ENCODE peak calls at places on chromosomes 11 and 22, in nine cellular contexts. One of them, this sample, is unnamed.
A peak's percentile ranks its signal among the peaks of the same experiment; 100 is the strongest.

GRCh38 chr22:46288846-46289243 is 7.8 kb upstream of the GTSE1 start:
- DNase-seq in right atrium auricular region: no peak
- DNase-seq in tibial nerve: no peak
- DNase-seq in mammary epithelial cell: no peak
- DNase-seq in kidney: no peak
- DNase-seq in uterus: no peak
- DNase-seq in CD8-positive, alpha-beta memory T cell: no peak
- DNase-seq in left lung: no peak
- DNase-seq in spleen: no peak
- DNase-seq in this sample: no peak

GRCh38 chr11:10382518-10382917 is 72.5 kb upstream of the AMPD3 start:
- DNase-seq in right atrium auricular region: peak; percentile 55
- DNase-seq in tibial nerve: no peak
- DNase-seq in mammary epithelial cell: no peak
- DNase-seq in kidney: no peak
- DNase-seq in uterus: no peak
- DNase-seq in CD8-positive, alpha-beta memory T cell: no peak
- DNase-seq in left lung: no peak
- DNase-seq in spleen: no peak
- DNase-seq in this sample: peak; percentile 72

GRCh38 chr11:26278354-26278753 is 53.6 kb upstream of the ANO3 start:
- DNase-seq in right atrium auricular region: no peak
- DNase-seq in tibial nerve: no peak
- DNase-seq in mammary epithelial cell: no peak
- DNase-seq in kidney: no peak
- DNase-seq in uterus: no peak
- DNase-seq in CD8-positive, alpha-beta memory T cell: no peak
- DNase-seq in left lung: no peak
- DNase-seq in spleen: no peak
- DNase-seq in this sample: no peak

GRCh38 chr11:3002871-3003270 is 10.7 kb upstream of the NAP1L4 start:
- DNase-seq in right atrium auricular region: no peak
- DNase-seq in tibial nerve: no peak
- DNase-seq in mammary epithelial cell: no peak
- DNase-seq in kidney: no peak
- DNase-seq in uterus: no peak
- DNase-seq in CD8-positive, alpha-beta memory T cell: no peak
- DNase-seq in left lung: no peak
- DNase-seq in spleen: no peak
- DNase-seq in this sample: no peak

GRCh38 chr11:10623797-10624761 is 55.6 kb upstream of the LYVE1 start:
- DNase-seq in right atrium auricular region: no peak
- DNase-seq in tibial nerve: no peak
- DNase-seq in mammary epithelial cell: no peak
- DNase-seq in kidney: no peak
- DNase-seq in uterus: no peak
- DNase-seq in CD8-positive, alpha-beta memory T cell: no peak
- DNase-seq in left lung: peak; percentile 82
- DNase-seq in spleen: peak; percentile 77
- DNase-seq in this sample: peak; percentile 85

GRCh38 chr11:14449302-14449714 is 50.3 kb downstream of the COPB1 start:
- DNase-seq in right atrium auricular region: no peak
- DNase-seq in tibial nerve: no peak
- DNase-seq in mammary epithelial cell: no peak
- DNase-seq in kidney: no peak
- DNase-seq in uterus: no peak
- DNase-seq in CD8-positive, alpha-beta memory T cell: no peak
- DNase-seq in left lung: no peak
- DNase-seq in spleen: no peak
- DNase-seq in this sample: no peak

GRCh38 chr22:30420401-30421178 is 5.0 kb upstream of the MTFP1 start:
- DNase-seq in right atrium auricular region: no peak
- DNase-seq in tibial nerve: no peak
- DNase-seq in mammary epithelial cell: peak; percentile 84
- DNase-seq in kidney: no peak
- DNase-seq in uterus: no peak
- DNase-seq in CD8-positive, alpha-beta memory T cell: no peak
- DNase-seq in left lung: no peak
- DNase-seq in spleen: no peak
- DNase-seq in this sample: no peak

GRCh38 chr11:134589155-134589554 is 177.1 kb upstream of the B3GAT1 start:
- DNase-seq in right atrium auricular region: no peak
- DNase-seq in tibial nerve: no peak
- DNase-seq in mammary epithelial cell: no peak
- DNase-seq in kidney: no peak
- DNase-seq in uterus: no peak
- DNase-seq in CD8-positive, alpha-beta memory T cell: no peak
- DNase-seq in left lung: no peak
- DNase-seq in spleen: no peak
- DNase-seq in this sample: no peak

GRCh38 chr11:77200351-77200750 is 72.3 kb downstream of the MYO7A start:
- DNase-seq in right atrium auricular region: no peak
- DNase-seq in tibial nerve: no peak
- DNase-seq in mammary epithelial cell: no peak
- DNase-seq in kidney: no peak
- DNase-seq in uterus: no peak
- DNase-seq in CD8-positive, alpha-beta memory T cell: no peak
- DNase-seq in left lung: no peak
- DNase-seq in spleen: no peak
- DNase-seq in this sample: no peak

GRCh38 chr22:45006873-45007246 is 2.9 kb downstream of the PHF21B start:
- DNase-seq in right atrium auricular region: no peak
- DNase-seq in tibial nerve: no peak
- DNase-seq in mammary epithelial cell: no peak
- DNase-seq in kidney: no peak
- DNase-seq in uterus: peak; percentile 53
- DNase-seq in CD8-positive, alpha-beta memory T cell: no peak
- DNase-seq in left lung: no peak
- DNase-seq in spleen: no peak
- DNase-seq in this sample: peak; percentile 96

GRCh38 chr11:214083-214482 is 6.6 kb downstream of the RIC8A start:
- DNase-seq in right atrium auricular region: no peak
- DNase-seq in tibial nerve: no peak
- DNase-seq in mammary epithelial cell: no peak
- DNase-seq in kidney: peak; percentile 36
- DNase-seq in uterus: no peak
- DNase-seq in CD8-positive, alpha-beta memory T cell: no peak
- DNase-seq in left lung: no peak
- DNase-seq in spleen: no peak
- DNase-seq in this sample: no peak

GRCh38 chr11:110479445-110480101 is 49.8 kb downstream of the FDX1 start:
- DNase-seq in right atrium auricular region: no peak
- DNase-seq in tibial nerve: no peak
- DNase-seq in mammary epithelial cell: peak; percentile 62
- DNase-seq in kidney: no peak
- DNase-seq in uterus: no peak
- DNase-seq in CD8-positive, alpha-beta memory T cell: no peak
- DNase-seq in left lung: no peak
- DNase-seq in spleen: no peak
- DNase-seq in this sample: no peak

GRCh38 chr11:64146036-64146943 is 19.6 kb downstream of the MACROD1 start:
- DNase-seq in right atrium auricular region: no peak
- DNase-seq in tibial nerve: no peak
- DNase-seq in mammary epithelial cell: peak; percentile 17
- DNase-seq in kidney: no peak
- DNase-seq in uterus: no peak
- DNase-seq in CD8-positive, alpha-beta memory T cell: peak; percentile 42
- DNase-seq in left lung: peak; percentile 56
- DNase-seq in spleen: peak; percentile 87
- DNase-seq in this sample: peak; percentile 94

GRCh38 chr11:9773524-9773923 is 109.6 kb downstream of the SWAP70 start:
- DNase-seq in right atrium auricular region: no peak
- DNase-seq in tibial nerve: no peak
- DNase-seq in mammary epithelial cell: no peak
- DNase-seq in kidney: no peak
- DNase-seq in uterus: no peak
- DNase-seq in CD8-positive, alpha-beta memory T cell: no peak
- DNase-seq in left lung: no peak
- DNase-seq in spleen: no peak
- DNase-seq in this sample: no peak

GRCh38 chr11:77590194-77590591 is 440 bp downstream of the AQP11 start:
- DNase-seq in right atrium auricular region: no peak
- DNase-seq in tibial nerve: no peak
- DNase-seq in mammary epithelial cell: no peak
- DNase-seq in kidney: no peak
- DNase-seq in uterus: peak; percentile 44
- DNase-seq in CD8-positive, alpha-beta memory T cell: no peak
- DNase-seq in left lung: no peak
- DNase-seq in spleen: no peak
- DNase-seq in this sample: peak; percentile 65

DNA sequence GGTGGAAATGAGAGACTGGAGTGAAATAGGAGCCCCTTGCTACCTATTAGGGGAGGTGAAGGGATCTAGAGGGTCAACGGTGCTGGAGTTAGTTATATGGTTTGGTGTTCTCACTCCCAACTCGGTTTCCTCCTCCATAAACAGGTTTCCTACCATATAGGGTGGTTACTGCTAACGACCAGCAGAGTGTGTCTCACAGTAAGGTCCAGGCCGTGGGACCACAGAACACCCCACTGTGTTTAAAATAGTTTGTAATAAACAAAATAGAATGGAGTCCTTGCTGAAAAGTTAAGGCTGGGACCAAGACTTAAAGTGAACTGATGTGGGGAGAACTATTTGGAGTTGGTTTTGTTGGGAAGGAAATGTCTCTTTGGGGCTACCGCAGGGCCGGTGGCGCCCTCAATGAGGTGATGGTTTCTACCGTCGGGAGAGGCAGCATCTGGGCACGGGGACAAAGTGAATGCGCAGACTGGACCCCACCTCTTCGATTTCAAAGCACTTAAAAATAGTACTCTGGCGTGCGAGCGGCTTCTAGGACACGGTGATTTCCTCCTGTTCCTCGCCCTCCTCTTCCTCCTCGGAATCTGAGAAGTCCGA is 4.5 kb downstream of the DBX1 start:
- DNase-seq in right atrium auricular region: no peak
- DNase-seq in tibial nerve: no peak
- DNase-seq in mammary epithelial cell: no peak
- DNase-seq in kidney: no peak
- DNase-seq in uterus: no peak
- DNase-seq in CD8-positive, alpha-beta memory T cell: no peak
- DNase-seq in left lung: no peak
- DNase-seq in spleen: no peak
- DNase-seq in this sample: peak; percentile 47
- H3K4me3 ChIP-seq in right atrium auricular region: no peak overlapping the region
- H3K4me3 ChIP-seq in tibial nerve: no peak overlapping the region
- H3K4me3 ChIP-seq in mammary epithelial cell: no peak overlapping the region
- H3K4me3 ChIP-seq in kidney: no peak overlapping the region
- H3K4me3 ChIP-seq in uterus: no peak overlapping the region
- H3K4me3 ChIP-seq in CD8-positive, alpha-beta memory T cell: peak overlapping the region; percentile 41
- H3K4me3 ChIP-seq in left lung: no peak overlapping the region
- H3K4me3 ChIP-seq in spleen: peak overlapping the region; percentile 34
- H3K4me3 ChIP-seq in this sample: peak overlapping the region; percentile 73

DNA sequence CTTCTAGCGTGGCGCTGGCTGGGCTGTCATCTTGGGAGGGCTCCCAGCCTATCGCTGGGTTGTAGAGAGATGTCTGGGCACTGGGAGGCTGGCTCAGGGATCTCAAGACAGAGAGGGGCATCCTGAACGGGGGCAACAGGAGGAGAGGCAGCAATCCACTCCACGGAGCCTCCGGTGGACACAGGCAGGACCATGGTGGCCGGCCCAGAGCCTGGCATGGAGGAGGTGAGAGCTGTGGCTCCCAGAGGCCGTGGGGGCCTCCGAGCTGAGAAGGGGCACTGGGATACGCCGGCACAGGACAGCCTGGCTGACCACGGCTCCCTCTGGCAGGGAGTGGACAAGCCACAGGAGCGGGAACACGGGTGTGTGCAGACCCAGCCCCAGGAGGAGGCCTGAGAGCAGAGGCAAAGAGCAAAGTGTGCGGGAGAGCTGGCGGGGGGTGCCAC is 9.2 kb downstream of the MRGPRF start:
- DNase-seq in right atrium auricular region: no peak
- DNase-seq in tibial nerve: no peak
- DNase-seq in mammary epithelial cell: no peak
- DNase-seq in kidney: peak; percentile 70
- DNase-seq in uterus: no peak
- DNase-seq in CD8-positive, alpha-beta memory T cell: no peak
- DNase-seq in left lung: peak; percentile 28
- DNase-seq in spleen: peak; percentile 59
- DNase-seq in this sample: peak; percentile 42
- H3K36me3 ChIP-seq in right atrium auricular region: peaks cover 13% of the 10 kb centered on the region
- H3K36me3 ChIP-seq in tibial nerve: peaks cover 26% of the 10 kb centered on the region
- H3K36me3 ChIP-seq in mammary epithelial cell: no peaks in the 10 kb centered on the region
- H3K36me3 ChIP-seq in kidney: no peaks in the 10 kb centered on the region
- H3K36me3 ChIP-seq in uterus: no peaks in the 10 kb centered on the region
- H3K36me3 ChIP-seq in CD8-positive, alpha-beta memory T cell: no peaks in the 10 kb centered on the region
- H3K36me3 ChIP-seq in left lung: no peaks in the 10 kb centered on the region
- H3K36me3 ChIP-seq in spleen: no peaks in the 10 kb centered on the region
- H3K36me3 ChIP-seq in this sample: no peaks in the 10 kb centered on the region

GRCh38 chr22:36409911-36410756 is 22.4 kb upstream of the MYH9 start:
- DNase-seq in right atrium auricular region: peak; percentile 80
- DNase-seq in tibial nerve: no peak
- DNase-seq in mammary epithelial cell: peak; percentile 98
- DNase-seq in kidney: peak; percentile 98
- DNase-seq in uterus: peak; percentile 27
- DNase-seq in CD8-positive, alpha-beta memory T cell: peak; percentile 49
- DNase-seq in left lung: peak; percentile 92
- DNase-seq in spleen: peak; percentile 92
- DNase-seq in this sample: peak; percentile 98
- H3K4me3 ChIP-seq in right atrium auricular region: peak overlapping the region; percentile 42
- H3K4me3 ChIP-seq in tibial nerve: no peak overlapping the region
- H3K4me3 ChIP-seq in mammary epithelial cell: peak overlapping the region; percentile 67
- H3K4me3 ChIP-seq in kidney: peak overlapping the region; percentile 62
- H3K4me3 ChIP-seq in uterus: no peak overlapping the region
- H3K4me3 ChIP-seq in CD8-positive, alpha-beta memory T cell: peak overlapping the region; percentile 14
- H3K4me3 ChIP-seq in left lung: peak overlapping the region; percentile 8
- H3K4me3 ChIP-seq in spleen: peak overlapping the region; percentile 25
- H3K4me3 ChIP-seq in this sample: peak overlapping the region; percentile 65

DNA sequence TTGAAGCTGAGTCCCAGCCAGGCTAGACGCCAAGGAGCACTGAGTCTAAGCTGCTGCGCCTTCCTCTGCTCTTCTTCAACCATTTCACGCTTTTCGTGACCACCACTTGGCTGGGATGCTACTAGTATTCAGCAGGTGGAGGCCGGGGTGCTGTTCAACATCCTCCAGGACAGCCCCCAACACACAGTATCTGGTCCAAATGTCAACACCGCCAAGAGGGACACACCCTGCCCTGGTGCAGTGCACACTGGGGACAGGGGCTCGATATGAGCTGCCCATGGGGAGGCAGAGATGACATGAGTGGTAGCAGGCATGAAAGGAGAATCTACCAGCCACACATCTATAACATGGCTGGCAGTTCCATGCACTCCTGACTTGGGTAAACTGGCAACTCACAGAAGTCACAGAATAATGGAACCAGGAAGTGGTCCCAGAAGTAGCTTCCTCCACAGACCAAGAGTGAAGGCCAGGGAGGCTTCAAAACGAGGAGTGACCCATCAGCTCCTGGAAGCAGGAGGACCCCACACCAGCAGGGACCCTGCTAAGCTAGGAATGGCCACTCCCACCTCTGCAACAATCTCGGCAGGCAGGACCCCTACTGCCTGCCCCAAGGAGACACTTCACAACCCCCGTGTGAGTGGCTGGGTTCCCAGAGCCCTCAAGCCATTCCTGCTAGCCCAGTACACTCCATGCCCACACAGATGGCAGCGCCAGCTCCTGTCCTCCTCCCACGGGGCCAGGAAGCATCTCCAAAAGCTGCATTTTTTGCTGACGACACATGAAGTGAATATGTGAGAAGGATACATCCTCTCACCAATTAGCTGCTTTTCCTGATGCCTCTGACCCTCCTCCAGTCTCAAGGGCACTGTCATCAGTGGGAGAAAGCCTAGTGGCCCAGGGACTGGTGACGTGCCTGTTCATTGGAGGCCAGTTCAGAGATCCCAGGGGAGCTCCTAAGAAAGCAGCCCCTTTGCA is 78.8 kb downstream of the DGCR2 start:
- DNase-seq in right atrium auricular region: no peak
- DNase-seq in tibial nerve: no peak
- DNase-seq in mammary epithelial cell: no peak
- DNase-seq in kidney: peak; percentile 45
- DNase-seq in uterus: no peak
- DNase-seq in CD8-positive, alpha-beta memory T cell: no peak
- DNase-seq in left lung: peak; percentile 24
- DNase-seq in spleen: peak; percentile 32
- DNase-seq in this sample: peak; percentile 26
- H3K36me3 ChIP-seq in right atrium auricular region: peaks cover 97% of the 10 kb centered on the region
- H3K36me3 ChIP-seq in tibial nerve: peaks cover 100% of the 10 kb centered on the region
- H3K36me3 ChIP-seq in mammary epithelial cell: peaks cover 22% of the 10 kb centered on the region
- H3K36me3 ChIP-seq in kidney: peaks cover 64% of the 10 kb centered on the region
- H3K36me3 ChIP-seq in uterus: no peaks in the 10 kb centered on the region
- H3K36me3 ChIP-seq in CD8-positive, alpha-beta memory T cell: peaks cover 73% of the 10 kb centered on the region
- H3K36me3 ChIP-seq in left lung: peaks cover 100% of the 10 kb centered on the region
- H3K36me3 ChIP-seq in spleen: peaks cover 18% of the 10 kb centered on the region
- H3K36me3 ChIP-seq in this sample: peaks cover 32% of the 10 kb centered on the region

This sample was measured in H7.